ENCODE peak calls at places on chromosomes 16 and 17, in nine cellular contexts. One of them, this sample, is unnamed.

GRCh38 chr16:77570574-77570973 is 135.7 kb upstream of the ADAMTS18 start:
- DNase-seq in NCI-H2081: no peak
- DNase-seq in NCI-H2171 treated with DMSO at 0.1 percent for 48 hours: no peak
- DNase-seq in stimulated activated CD8-positive, alpha-beta memory T cell treated with anti-CD3 and anti-CD28 coated beads, Interleukin-12 subunit alpha, Interleukin-12 subunit beta, amount 100 ng/mL, for 4 hours: no peak
- DNase-seq in nephron progenitor cell: no peak
- DNase-seq in T-helper 9 cell: no peak
- DNase-seq in HCEC 1CT: no peak
- DNase-seq in WTC11: no peak
- DNase-seq in NCI-H524: no peak
- DNase-seq in this sample: no peak

GRCh38 chr16:70561623-70562022 is 38.0 kb downstream of the SF3B3 start:
- DNase-seq in stimulated activated CD8-positive, alpha-beta memory T cell treated with anti-CD3 and anti-CD28 coated beads, Interleukin-12 subunit alpha, Interleukin-12 subunit beta, amount 100 ng/mL, for 4 hours: no peak
- DNase-seq in HCEC 1CT: no peak
- DNase-seq in NCI-H2081: no peak
- DNase-seq in T-helper 9 cell: no peak
- DNase-seq in NCI-H524: no peak
- DNase-seq in WTC11: no peak
- DNase-seq in nephron progenitor cell: no peak
- DNase-seq in NCI-H2171 treated with DMSO at 0.1 percent for 48 hours: no peak
- DNase-seq in this sample: no peak

GRCh38 chr17:45430006-45430737 is 2.5 kb downstream of the ARHGAP27 start:
- DNase-seq in HCEC 1CT: no peak
- DNase-seq in stimulated activated CD8-positive, alpha-beta memory T cell treated with anti-CD3 and anti-CD28 coated beads, Interleukin-12 subunit alpha, Interleukin-12 subunit beta, amount 100 ng/mL, for 4 hours: no peak
- DNase-seq in NCI-H524: no peak
- DNase-seq in T-helper 9 cell: no peak
- DNase-seq in WTC11: peak; percentile 51
- DNase-seq in NCI-H2081: no peak
- DNase-seq in NCI-H2171 treated with DMSO at 0.1 percent for 48 hours: no peak
- DNase-seq in nephron progenitor cell: no peak
- DNase-seq in this sample: no peak

GRCh38 chr16:75000481-75001081 is 1.8 kb downstream of the ZNRF1 start:
- DNase-seq in NCI-H524: peak; percentile 69
- DNase-seq in stimulated activated CD8-positive, alpha-beta memory T cell treated with anti-CD3 and anti-CD28 coated beads, Interleukin-12 subunit alpha, Interleukin-12 subunit beta, amount 100 ng/mL, for 4 hours: no peak
- DNase-seq in NCI-H2171 treated with DMSO at 0.1 percent for 48 hours: no peak
- DNase-seq in T-helper 9 cell: no peak
- DNase-seq in NCI-H2081: no peak
- DNase-seq in WTC11: no peak
- DNase-seq in HCEC 1CT: no peak
- DNase-seq in nephron progenitor cell: peak; percentile 38
- DNase-seq in this sample: no peak

GRCh38 chr17:46194393-46195216 is 1.4 kb upstream of the KANSL1 start:
- DNase-seq in stimulated activated CD8-positive, alpha-beta memory T cell treated with anti-CD3 and anti-CD28 coated beads, Interleukin-12 subunit alpha, Interleukin-12 subunit beta, amount 100 ng/mL, for 4 hours: no peak
- DNase-seq in NCI-H524: peak; percentile 82
- DNase-seq in T-helper 9 cell: peak; percentile 39
- DNase-seq in HCEC 1CT: peak; percentile 76
- DNase-seq in NCI-H2081: peak; percentile 12
- DNase-seq in nephron progenitor cell: peak; percentile 22
- DNase-seq in WTC11: no peak
- DNase-seq in NCI-H2171 treated with DMSO at 0.1 percent for 48 hours: peak; percentile 64
- DNase-seq in this sample: no peak

GRCh38 chr17:11813278-11813677 is 184.0 kb downstream of the ZNF18 start:
- DNase-seq in T-helper 9 cell: no peak
- DNase-seq in NCI-H2081: no peak
- DNase-seq in nephron progenitor cell: no peak
- DNase-seq in WTC11: no peak
- DNase-seq in NCI-H2171 treated with DMSO at 0.1 percent for 48 hours: no peak
- DNase-seq in NCI-H524: no peak
- DNase-seq in stimulated activated CD8-positive, alpha-beta memory T cell treated with anti-CD3 and anti-CD28 coated beads, Interleukin-12 subunit alpha, Interleukin-12 subunit beta, amount 100 ng/mL, for 4 hours: no peak
- DNase-seq in HCEC 1CT: no peak
- DNase-seq in this sample: no peak

GRCh38 chr17:9729034-9729650 is 62.2 kb downstream of the DHRS7C start:
- DNase-seq in NCI-H524: peak; percentile 77
- DNase-seq in nephron progenitor cell: peak; percentile 29
- DNase-seq in stimulated activated CD8-positive, alpha-beta memory T cell treated with anti-CD3 and anti-CD28 coated beads, Interleukin-12 subunit alpha, Interleukin-12 subunit beta, amount 100 ng/mL, for 4 hours: no peak
- DNase-seq in NCI-H2081: peak; percentile 11
- DNase-seq in NCI-H2171 treated with DMSO at 0.1 percent for 48 hours: peak; percentile 54
- DNase-seq in T-helper 9 cell: no peak
- DNase-seq in HCEC 1CT: peak; percentile 27
- DNase-seq in WTC11: no peak
- DNase-seq in this sample: no peak

GRCh38 chr16:166375-167116 is 768 bp downstream of the HBM start:
- DNase-seq in nephron progenitor cell: no peak
- DNase-seq in stimulated activated CD8-positive, alpha-beta memory T cell treated with anti-CD3 and anti-CD28 coated beads, Interleukin-12 subunit alpha, Interleukin-12 subunit beta, amount 100 ng/mL, for 4 hours: no peak
- DNase-seq in NCI-H2081: no peak
- DNase-seq in NCI-H524: no peak
- DNase-seq in HCEC 1CT: no peak
- DNase-seq in T-helper 9 cell: no peak
- DNase-seq in NCI-H2171 treated with DMSO at 0.1 percent for 48 hours: no peak
- DNase-seq in WTC11: no peak
- DNase-seq in this sample: no peak

GRCh38 chr16:73781297-73781696 is 515.3 kb upstream of the PSMD7 start:
- DNase-seq in NCI-H2171 treated with DMSO at 0.1 percent for 48 hours: no peak
- DNase-seq in nephron progenitor cell: no peak
- DNase-seq in NCI-H2081: no peak
- DNase-seq in HCEC 1CT: no peak
- DNase-seq in WTC11: no peak
- DNase-seq in T-helper 9 cell: no peak
- DNase-seq in NCI-H524: no peak
- DNase-seq in stimulated activated CD8-positive, alpha-beta memory T cell treated with anti-CD3 and anti-CD28 coated beads, Interleukin-12 subunit alpha, Interleukin-12 subunit beta, amount 100 ng/mL, for 4 hours: no peak
- DNase-seq in this sample: no peak

GRCh38 chr17:69761767-69762321 is 313.2 kb upstream of the KCNJ16 start:
- DNase-seq in NCI-H2081: no peak
- DNase-seq in T-helper 9 cell: no peak
- DNase-seq in WTC11: no peak
- DNase-seq in stimulated activated CD8-positive, alpha-beta memory T cell treated with anti-CD3 and anti-CD28 coated beads, Interleukin-12 subunit alpha, Interleukin-12 subunit beta, amount 100 ng/mL, for 4 hours: no peak
- DNase-seq in nephron progenitor cell: no peak
- DNase-seq in NCI-H524: no peak
- DNase-seq in NCI-H2171 treated with DMSO at 0.1 percent for 48 hours: no peak
- DNase-seq in HCEC 1CT: peak; percentile 99
- DNase-seq in this sample: no peak

GRCh38 chr17:48718162-48718780 is 4.0 kb downstream of the PRAC1 start:
- DNase-seq in WTC11: no peak
- DNase-seq in HCEC 1CT: no peak
- DNase-seq in nephron progenitor cell: no peak
- DNase-seq in NCI-H524: no peak
- DNase-seq in T-helper 9 cell: no peak
- DNase-seq in stimulated activated CD8-positive, alpha-beta memory T cell treated with anti-CD3 and anti-CD28 coated beads, Interleukin-12 subunit alpha, Interleukin-12 subunit beta, amount 100 ng/mL, for 4 hours: no peak
- DNase-seq in NCI-H2171 treated with DMSO at 0.1 percent for 48 hours: no peak
- DNase-seq in NCI-H2081: no peak
- DNase-seq in this sample: no peak

GRCh38 chr16:66344533-66345145 is 21.9 kb upstream of the CDH5 start:
- DNase-seq in T-helper 9 cell: peak; percentile 21
- DNase-seq in NCI-H524: peak; percentile 53
- DNase-seq in HCEC 1CT: no peak
- DNase-seq in WTC11: no peak
- DNase-seq in NCI-H2171 treated with DMSO at 0.1 percent for 48 hours: peak; percentile 27
- DNase-seq in nephron progenitor cell: peak; percentile 47
- DNase-seq in NCI-H2081: no peak
- DNase-seq in stimulated activated CD8-positive, alpha-beta memory T cell treated with anti-CD3 and anti-CD28 coated beads, Interleukin-12 subunit alpha, Interleukin-12 subunit beta, amount 100 ng/mL, for 4 hours: no peak
- DNase-seq in this sample: no peak

This sample was measured in activated naive CD4-positive, alpha-beta T cell treated with anti-CD3 and anti-CD28 coated beads, Interleukin-2, amount 50 U/mL, for 72 hours.